ENCODE peak calls at places on chromosome 15, in four cellular contexts. One of them, this sample, is unnamed.

GRCh38 chr15:73753250-73754130 is at the start of gene INSYN1:
- DNase-seq in stimulated activated CD8-positive, alpha-beta memory T cell treated with anti-CD3 and anti-CD28 coated beads, Interleukin-7, amount 100 ng/mL, for 4 hours: no peak
- DNase-seq in A549: peak; percentile 19
- DNase-seq in AG04450: no peak
- DNase-seq in this sample: no peak

GRCh38 chr15:65862682-65863081 is 6.6 kb upstream of the RAB11A start:
- DNase-seq in stimulated activated CD8-positive, alpha-beta memory T cell treated with anti-CD3 and anti-CD28 coated beads, Interleukin-7, amount 100 ng/mL, for 4 hours: peak; percentile 52
- DNase-seq in A549: peak; percentile 82
- DNase-seq in AG04450: no peak
- DNase-seq in this sample: no peak

GRCh38 chr15:69380100-69380725 is 33.9 kb upstream of the KIF23 start:
- DNase-seq in stimulated activated CD8-positive, alpha-beta memory T cell treated with anti-CD3 and anti-CD28 coated beads, Interleukin-7, amount 100 ng/mL, for 4 hours: no peak
- DNase-seq in A549: no peak
- DNase-seq in AG04450: no peak
- DNase-seq in this sample: no peak

GRCh38 chr15:78949461-78949860 is 4.6 kb upstream of the CTSH start:
- DNase-seq in AG04450: no peak
- DNase-seq in stimulated activated CD8-positive, alpha-beta memory T cell treated with anti-CD3 and anti-CD28 coated beads, Interleukin-7, amount 100 ng/mL, for 4 hours: no peak
- DNase-seq in A549: no peak
- DNase-seq in this sample: no peak

GRCh38 chr15:79904256-79904655 is 7.4 kb upstream of the MTHFS start:
- DNase-seq in stimulated activated CD8-positive, alpha-beta memory T cell treated with anti-CD3 and anti-CD28 coated beads, Interleukin-7, amount 100 ng/mL, for 4 hours: no peak
- DNase-seq in AG04450: no peak
- DNase-seq in A549: no peak
- DNase-seq in this sample: no peak

GRCh38 chr15:60774829-60775228 is 295.9 kb upstream of the ICE2 start:
- DNase-seq in stimulated activated CD8-positive, alpha-beta memory T cell treated with anti-CD3 and anti-CD28 coated beads, Interleukin-7, amount 100 ng/mL, for 4 hours: no peak
- DNase-seq in AG04450: no peak
- DNase-seq in A549: no peak
- DNase-seq in this sample: no peak

GRCh38 chr15:56757884-56758283 is 24.6 kb upstream of the ZNF280D start:
- DNase-seq in AG04450: no peak
- DNase-seq in A549: no peak
- DNase-seq in stimulated activated CD8-positive, alpha-beta memory T cell treated with anti-CD3 and anti-CD28 coated beads, Interleukin-7, amount 100 ng/mL, for 4 hours: no peak
- DNase-seq in this sample: no peak

GRCh38 chr15:54345301-54345700 is 367.1 kb downstream of the UNC13C start:
- DNase-seq in A549: no peak
- DNase-seq in AG04450: no peak
- DNase-seq in stimulated activated CD8-positive, alpha-beta memory T cell treated with anti-CD3 and anti-CD28 coated beads, Interleukin-7, amount 100 ng/mL, for 4 hours: no peak
- DNase-seq in this sample: no peak

GRCh38 chr15:87500240-87500639 is 756.3 kb downstream of the NTRK3 start:
- DNase-seq in stimulated activated CD8-positive, alpha-beta memory T cell treated with anti-CD3 and anti-CD28 coated beads, Interleukin-7, amount 100 ng/mL, for 4 hours: no peak
- DNase-seq in A549: no peak
- DNase-seq in AG04450: no peak
- DNase-seq in this sample: no peak

GRCh38 chr15:101543431-101543830 is 53.9 kb upstream of the PCSK6 start:
- DNase-seq in A549: no peak
- DNase-seq in AG04450: no peak
- DNase-seq in stimulated activated CD8-positive, alpha-beta memory T cell treated with anti-CD3 and anti-CD28 coated beads, Interleukin-7, amount 100 ng/mL, for 4 hours: no peak
- DNase-seq in this sample: no peak